ENCODE peak calls at places on chromosome 19, in six cellular contexts. M, H, Y, J, I and E are unnamed samples.

GRCh38 chr19:41995959-41996797 is 2.1 kb upstream of the ATP1A3 start:
- DNase-seq in H (no peak), M (peak), I (no peak), Y (no peak), J (no peak), E (no peak)

GRCh38 chr19:33486407-33486806 is 35.2 kb downstream of the PEPD start:
- DNase-seq in Y (no peak), J (no peak), M (no peak), H (no peak), I (no peak), E (peak)

GRCh38 chr19:14112809-14113385 is 4.7 kb downstream of the PRKACA start:
- DNase-seq in J (no peak), H (no peak), I (no peak), M (no peak), Y (no peak), E (peak)

GRCh38 chr19:30253581-30253996 is 118.6 kb upstream of the ZNF536 start:
- DNase-seq in I (no peak), H (no peak), M (no peak), Y (no peak), J (no peak), E (no peak)

GRCh38 chr19:38880076-38880881 is 2.2 kb upstream of the RINL start:
- DNase-seq in M (no peak), I (no peak), Y (no peak), H (no peak), J (no peak), E (no peak)

GRCh38 chr19:14073925-14074838 is 1.6 kb downstream of the MISP3 start:
- DNase-seq in H (no peak), M (peak), I (peak), Y (no peak), J (no peak), E (no peak)

GRCh38 chr19:45670670-45671453 is 2.8 kb downstream of the GIPR start:
- DNase-seq in I (peak), H (peak), Y (peak), M (peak), J (peak), E (peak)

GRCh38 chr19:49231389-49231788 is 73.8 kb downstream of the TRPM4 start:
- DNase-seq in H (no peak), M (no peak), I (no peak), J (peak), Y (no peak), E (no peak)

GRCh38 chr19:18091217-18091608 is 4.5 kb upstream of the IL12RB1 start:
- DNase-seq in I (peak), M (no peak), J (no peak), Y (no peak), H (no peak), E (peak)

GRCh38 chr19:3639479-3639878 is 12.9 kb upstream of the CACTIN start:
- DNase-seq in H (no peak), I (no peak), J (no peak), Y (no peak), M (no peak), E (no peak)

GRCh38 chr19:46571495-46571894 is 29.6 kb upstream of the CALM3 start:
- DNase-seq in H (no peak), M (peak), Y (peak), I (no peak), J (no peak), E (no peak)

GRCh38 chr19:33158365-33158764 is 26.5 kb downstream of the WDR88 start:
- DNase-seq in I (no peak), Y (no peak), H (no peak), J (no peak), M (no peak), E (no peak)

GRCh38 chr19:44905437-44906160 is at the start of gene APOE:
- DNase-seq in J (no peak), H (no peak), M (peak), Y (no peak), I (no peak), E (no peak)

GRCh38 chr19:47035127-47035494 is 13.3 kb downstream of the TMEM160 start:
- DNase-seq in I (no peak), J (no peak), M (no peak), H (no peak), Y (no peak), E (no peak)

GRCh38 chr19:40358773-40359172 is 10.3 kb downstream of the PLD3 start:
- DNase-seq in Y (no peak), I (no peak), M (no peak), J (peak), H (no peak), E (no peak)

GRCh38 chr19:10961763-10962536 is 1.1 kb downstream of the SMARCA4 start:
- DNase-seq in Y (no peak), J (no peak), M (no peak), I (no peak), H (no peak), E (no peak)

GRCh38 chr19:39211731-39212376 is 7.8 kb upstream of the SYCN start:
- DNase-seq in M (no peak), Y (peak), H (no peak), J (no peak), I (no peak), E (no peak)

GRCh38 chr19:8609210-8610040 is 1.1 kb downstream of the ADAMTS10 start:
- DNase-seq in M (peak), I (peak), J (no peak), H (no peak), Y (peak), E (peak)

GRCh38 chr19:19661675-19662251 is 1.7 kb downstream of the ATP13A1 start:
- DNase-seq in Y (no peak), J (peak), M (peak), H (no peak), I (no peak), E (no peak)

GRCh38 chr19:39083983-39084731 is at the start of gene ACP7:
- DNase-seq in H (no peak), J (no peak), I (no peak), M (peak), Y (no peak), E (no peak)

GRCh38 chr19:42253245-42254082 is 1.5 kb downstream of the ERF start:
- DNase-seq in Y (no peak), H (no peak), I (peak), M (peak), J (peak), E (peak)

GRCh38 chr19:11364935-11365334 is 9.5 kb upstream of the SWSAP1 start:
- DNase-seq in J (no peak), I (no peak), Y (no peak), H (no peak), M (no peak), E (no peak)

GRCh38 chr19:50258918-50259372 is 55.5 kb downstream of the MYH14 start:
- DNase-seq in M (peak), Y (no peak), H (no peak), J (no peak), I (peak), E (no peak)

GRCh38 chr19:29671393-29672076 is 6.3 kb downstream of the PLEKHF1 start:
- DNase-seq in H (peak), J (peak), I (peak), M (no peak), Y (no peak), E (no peak)

GRCh38 chr19:15532779-15533521 is 24.6 kb downstream of the CYP4F22 start:
- DNase-seq in Y (peak), M (no peak), H (no peak), J (no peak), I (no peak), E (no peak)

GRCh38 chr19:17358395-17358794 is 18.7 kb downstream of the PLVAP start:
- DNase-seq in Y (peak), I (no peak), J (no peak), H (no peak), M (no peak), E (no peak)

GRCh38 chr19:36819130-36819630 is 19.0 kb downstream of the ZNF790 start:
- DNase-seq in Y (no peak), H (no peak), J (no peak), M (no peak), I (no peak), E (no peak)

GRCh38 chr19:23070353-23070781 is 46.5 kb upstream of the ZNF730 start:
- DNase-seq in Y (no peak), I (no peak), H (no peak), M (peak), J (peak), E (peak)

GRCh38 chr19:42052241-42052863 is 17.7 kb downstream of the GRIK5 start:
- DNase-seq in M (no peak), H (no peak), J (no peak), I (no peak), Y (no peak), E (no peak)

GRCh38 chr19:44807652-44808462 is 1.0 kb upstream of the BCAM start:
- DNase-seq in M (no peak), I (peak), J (no peak), H (peak), Y (peak), E (no peak)

GRCh38 chr19:42487025-42487797 is 41.1 kb downstream of the CEACAM1 start:
- DNase-seq in I (no peak), J (no peak), M (no peak), Y (no peak), H (no peak), E (no peak)

GRCh38 chr19:40778865-40779284 is 828 bp downstream of the RAB4B start:
- DNase-seq in H (no peak), M (no peak), I (no peak), Y (no peak), J (no peak), E (no peak)

GRCh38 chr19:39969266-39969665 is 1.7 kb upstream of the PSMC4 start:
- DNase-seq in M (no peak), H (no peak), Y (no peak), I (peak), J (no peak), E (no peak)

GRCh38 chr19:47581605-47582319 is 8.8 kb upstream of the ZNF541 start:
- DNase-seq in M (no peak), I (peak), H (peak), Y (no peak), J (no peak), E (no peak)

GRCh38 chr19:28913626-28914025 is 299.3 kb downstream of the UQCRFS1 start:
- DNase-seq in H (no peak), Y (no peak), M (no peak), I (no peak), J (no peak), E (peak)

GRCh38 chr19:50465986-50466771 is 10.1 kb upstream of the EMC10 start:
- DNase-seq in Y (peak), H (no peak), M (peak), I (peak), J (no peak), E (no peak)

GRCh38 chr19:35119091-35119490 is 3.5 kb downstream of the FXYD3 start:
- DNase-seq in Y (no peak), M (no peak), I (peak), J (no peak), H (no peak), E (no peak)
- TF ChIP-seq POLR2A in Y (no peak), M (no peak), I (no peak), J (no peak), H (no peak), E (no peak)

GRCh38 chr19:51704601-51705000 is 11.5 kb downstream of the SPACA6 start:
- DNase-seq in J (no peak), I (no peak), M (no peak), H (no peak), Y (no peak), E (peak)

GRCh38 chr19:51702103-51702753 is 9.1 kb downstream of the SPACA6 start:
- DNase-seq in J (no peak), M (peak), I (peak), Y (no peak), H (peak), E (peak)

GRCh38 chr19:51701468-51702100 is 8.5 kb downstream of the SPACA6 start:
- DNase-seq in J (no peak), Y (no peak), H (no peak), I (no peak), M (no peak), E (no peak)

GRCh38 chr19:51703655-51704515 is 10.8 kb downstream of the SPACA6 start:
- DNase-seq in I (peak), Y (peak), H (peak), J (peak), M (peak), E (peak)

DNA sequence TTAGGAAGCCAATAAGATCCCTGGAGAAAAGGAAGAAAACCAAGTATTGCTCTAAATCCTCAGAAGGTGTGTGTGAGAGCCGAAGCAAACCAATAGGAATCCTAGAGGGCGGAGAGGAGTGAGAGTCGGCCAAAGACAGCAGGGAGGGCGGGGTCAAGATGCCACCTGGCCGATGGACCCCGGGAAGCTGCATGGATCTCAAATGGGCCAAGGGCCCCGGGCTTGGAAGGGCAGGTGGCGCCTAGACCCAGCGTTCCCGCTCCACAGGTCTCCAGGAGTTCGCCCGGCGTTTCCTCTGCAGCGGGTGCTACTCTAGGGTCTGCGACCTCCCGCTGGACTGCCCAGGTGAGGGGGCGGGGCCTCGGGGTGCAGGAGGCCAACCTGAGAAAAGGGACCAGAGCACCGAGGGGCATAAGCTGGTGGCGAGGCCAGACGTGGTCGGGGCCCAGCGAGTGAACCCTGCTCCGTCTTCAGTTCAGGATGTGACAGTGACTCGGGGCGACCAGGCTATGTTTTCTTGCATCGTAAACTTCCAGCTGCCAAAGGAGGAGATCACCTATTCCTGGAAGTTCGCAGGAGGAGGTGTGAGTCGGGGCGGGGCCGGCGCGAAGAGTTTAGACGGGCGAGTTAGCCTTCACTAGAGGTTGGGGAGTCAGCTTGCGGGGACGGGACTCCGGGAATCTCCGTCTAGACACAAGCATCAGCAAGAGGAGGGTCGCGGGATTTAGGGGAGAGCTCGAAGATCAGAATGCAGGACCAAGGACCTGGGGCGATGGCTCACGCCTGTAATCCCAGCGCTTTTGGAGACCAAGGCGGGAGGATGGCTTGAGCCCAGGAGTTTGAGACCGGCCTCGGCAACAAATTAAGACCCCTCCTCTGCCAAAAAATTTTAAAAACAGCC is 9.9 kb downstream of the SPACA6 start:
- DNase-seq in M (peak), Y (no peak), H (peak), J (no peak), I (peak), E (peak)
- TF ChIP-seq POLR2AphosphoS5 in M (no peak), Y (no peak), H (no peak), J (no peak), I (no peak), E (no peak)

GRCh38 chr19:2188708-2189385 is 25.1 kb downstream of the DOT1L start:
- DNase-seq in J (no peak), H (no peak), Y (no peak), I (no peak), M (no peak), E (no peak)

GRCh38 chr19:2190848-2191455 is 27.2 kb downstream of the DOT1L start:
- DNase-seq in M (no peak), I (no peak), Y (no peak), H (no peak), J (no peak), E (no peak)

GRCh38 chr19:2191456-2191931 is 27.8 kb downstream of the DOT1L start:
- DNase-seq in H (no peak), M (no peak), Y (no peak), I (no peak), J (no peak), E (no peak)

GRCh38 chr19:2187164-2187563 is 23.4 kb downstream of the DOT1L start:
- DNase-seq in I (no peak), J (no peak), Y (no peak), M (no peak), H (no peak), E (no peak)

GRCh38 chr19:2189880-2190279 is 26.1 kb downstream of the DOT1L start:
- DNase-seq in I (no peak), M (no peak), Y (no peak), H (no peak), J (no peak), E (no peak)
- TF ChIP-seq POLR2A in I (no peak), M (no peak), Y (no peak), H (no peak), J (no peak), E (no peak)

GRCh38 chr19:6767081-6767356 is 216 bp downstream of the SH2D3A start:
- DNase-seq in I (no peak), J (no peak), M (no peak), Y (no peak), H (no peak), E (no peak)
- TF ChIP-seq POLR2AphosphoS5 in I (no peak), J (no peak), M (no peak), Y (no peak), H (no peak), E (no peak)

GRCh38 chr19:5977222-5977784 is 637 bp downstream of the RANBP3 start:
- DNase-seq in H (no peak), M (no peak), Y (no peak), J (no peak), I (no peak), E (no peak)

GRCh38 chr19:5978606-5979552 is 939 bp upstream of the RANBP3 start:
- DNase-seq in H (no peak), Y (no peak), I (no peak), M (no peak), J (no peak), E (no peak)

GRCh38 chr19:5975388-5975728 is 2.6 kb downstream of the RANBP3 start:
- DNase-seq in J (no peak), I (no peak), M (no peak), H (no peak), Y (no peak), E (no peak)

GRCh38 chr19:5976768-5977167 is 1.2 kb downstream of the RANBP3 start:
- DNase-seq in J (no peak), Y (no peak), M (no peak), H (no peak), I (no peak), E (no peak)

DNA sequence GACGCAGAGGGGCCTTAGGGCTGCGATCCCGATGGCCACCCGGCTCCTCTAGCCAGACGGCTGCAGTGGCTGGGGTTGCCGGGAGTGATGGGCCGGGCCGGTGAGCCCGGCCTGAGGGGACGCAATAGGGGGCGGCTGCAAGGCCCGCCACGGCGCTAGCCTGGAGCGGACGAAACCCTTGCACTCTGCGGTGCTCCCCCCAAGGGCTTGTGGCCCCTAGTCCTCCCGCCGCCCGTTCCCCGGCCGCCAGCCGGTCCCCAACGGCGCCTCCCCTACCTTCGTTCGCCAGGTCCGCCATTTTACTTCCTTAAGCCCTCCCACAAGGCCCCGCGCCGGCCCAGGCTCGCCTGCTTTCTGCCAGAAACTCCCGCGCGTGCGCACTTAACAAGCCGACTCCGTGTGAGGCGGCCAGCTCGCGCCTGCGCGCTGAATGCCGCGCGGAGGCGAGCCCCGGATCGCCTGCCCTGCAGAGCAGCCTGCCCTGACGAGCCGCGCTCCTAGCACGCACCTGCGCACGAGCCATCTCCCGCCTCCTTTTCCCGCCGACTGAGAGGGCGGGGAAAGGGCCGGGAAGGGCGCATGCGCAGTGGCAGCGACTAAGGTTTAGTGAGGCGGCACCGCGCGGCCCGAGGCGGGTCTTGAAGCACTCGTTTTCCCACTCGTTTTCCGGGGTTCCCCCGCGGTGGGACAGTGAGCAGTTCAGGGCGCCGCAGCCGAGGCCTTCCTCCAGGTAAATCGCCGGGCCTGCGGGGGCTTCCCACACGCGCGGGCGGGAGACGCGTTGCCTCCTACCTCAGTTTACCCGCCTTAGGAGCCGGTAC is at the start of gene RANBP3:
- DNase-seq in I (peak), J (peak), M (peak), Y (peak), H (peak), E (peak)
- TF ChIP-seq POLR2A in I (no peak), J (peak), M (no peak), Y (peak), H (no peak), E (peak)

GRCh38 chr19:1041835-1042685 is 2.2 kb downstream of the ABCA7 start:
- DNase-seq in J (no peak), Y (peak), M (no peak), H (no peak), I (peak), E (peak)
- TF ChIP-seq POLR2AphosphoS5 in J (no peak), Y (peak), M (no peak), H (no peak), I (no peak), E (no peak)

GRCh38 chr19:54665530-54665929 is 2.7 kb downstream of the LILRB4 start:
- DNase-seq in I (no peak), J (no peak), H (no peak), Y (no peak), M (no peak), E (no peak)
- TF ChIP-seq POLR2A in I (no peak), J (no peak), H (no peak), Y (no peak), M (no peak), E (no peak)

GRCh38 chr19:12774588-12775555 is at the start of gene HOOK2:
- DNase-seq in M (peak), Y (peak), I (peak), H (peak), J (no peak), E (peak)
- TF ChIP-seq POLR2AphosphoS5 in M (no peak), Y (peak), I (peak), H (peak), J (no peak), E (no peak)